ENCODE peak calls at places on chromosomes 3 and 15, in five cellular contexts. T, K, P, N and Q are unnamed samples. For H3K4me1, the result is how much of the 10 kb centered on the place peaks cover.

GRCh38 chr15:39358441-39359041 is 222.3 kb upstream of the THBS1 start:
- DNase-seq in K (peak), P (peak), N (no peak), T (peak), Q (peak)

GRCh38 chr3:58013099-58013498 is 4.9 kb downstream of the FLNB start:
- DNase-seq in P (no peak), K (no peak), T (no peak), N (no peak), Q (no peak)

GRCh38 chr15:35986072-35986666 is 440.2 kb upstream of the DPH6 start:
- DNase-seq in T (no peak), P (peak), N (no peak), K (peak), Q (peak)

GRCh38 chr3:79937567-79937966 is 169.8 kb upstream of the ROBO1 start:
- DNase-seq in T (no peak), K (no peak), P (no peak), N (no peak), Q (no peak)

GRCh38 chr3:15512173-15512572 is 9.3 kb downstream of the COLQ start:
- DNase-seq in K (no peak), T (no peak), N (peak), P (peak), Q (peak)

GRCh38 chr3:151382671-151383070 is 1.9 kb downstream of the P2RY12 start:
- DNase-seq in N (no peak), P (no peak), K (no peak), T (no peak), Q (no peak)

GRCh38 chr3:45003859-45004258 is 22.2 kb upstream of the CLEC3B start:
- DNase-seq in K (no peak), P (no peak), T (no peak), N (no peak), Q (no peak)

GRCh38 chr15:55846108-55846707 is 103.3 kb upstream of the PRTG start:
- DNase-seq in K (peak), T (no peak), N (no peak), P (peak), Q (no peak)

GRCh38 chr3:127691494-127691893 is 18.7 kb downstream of the ABTB1 start:
- DNase-seq in N (peak), T (no peak), P (no peak), K (no peak), Q (peak)

GRCh38 chr15:42285042-42285441 is 11.8 kb upstream of the TMEM87A start:
- DNase-seq in T (no peak), K (no peak), N (no peak), P (no peak), Q (no peak)

GRCh38 chr3:30659270-30660127 is 53.1 kb downstream of the TGFBR2 start:
- DNase-seq in N (no peak), K (no peak), P (peak), T (no peak), Q (no peak)

GRCh38 chr15:44711089-44711355 is at the start of gene PATL2:
- DNase-seq in K (no peak), P (no peak), T (no peak), N (no peak), Q (no peak)

GRCh38 chr3:179666436-179667035 is 13.7 kb downstream of the USP13 start:
- DNase-seq in N (no peak), P (peak), T (peak), K (no peak), Q (peak)

GRCh38 chr3:82707035-82707434 is 945.6 kb upstream of the GBE1 start:
- DNase-seq in N (no peak), K (no peak), T (no peak), P (no peak), Q (no peak)

GRCh38 chr15:39643747-39644520 is 63.1 kb downstream of the THBS1 start:
- DNase-seq in K (no peak), P (no peak), T (no peak), N (no peak), Q (no peak)

GRCh38 chr3:194598771-194599557 is 34.3 kb downstream of the TMEM44 start:
- DNase-seq in N (no peak), P (peak), T (no peak), K (no peak), Q (no peak)

GRCh38 chr3:107221856-107222255 is 155.4 kb upstream of the CCDC54 start:
- DNase-seq in T (no peak), N (no peak), P (peak), K (no peak), Q (no peak)

GRCh38 chr3:195151866-195152526 is 119.0 kb downstream of the XXYLT1 start:
- DNase-seq in P (peak), T (no peak), N (no peak), K (no peak), Q (no peak)

GRCh38 chr3:100044369-100044768 is 69.9 kb downstream of the FILIP1L start:
- DNase-seq in T (no peak), P (no peak), N (no peak), K (no peak), Q (no peak)

GRCh38 chr3:48897401-48898376 is 993 bp downstream of the SLC25A20 start:
- DNase-seq in N (no peak), T (no peak), K (peak), P (peak), Q (no peak)

GRCh38 chr3:172467170-172467824 is 19.0 kb upstream of the GHSR start:
- DNase-seq in T (no peak), N (no peak), P (peak), K (no peak), Q (no peak)

GRCh38 chr3:189142527-189142926 is 29.2 kb upstream of the TPRG1 start:
- DNase-seq in K (no peak), P (no peak), N (no peak), T (no peak), Q (no peak)

GRCh38 chr3:69740103-69741021 is 1.1 kb downstream of the MITF start:
- DNase-seq in K (peak), T (peak), N (no peak), P (no peak), Q (peak)

GRCh38 chr15:66154581-66154980 is 99.0 kb downstream of the MEGF11 start:
- DNase-seq in P (no peak), N (no peak), K (no peak), T (no peak), Q (no peak)

GRCh38 chr15:83446904-83447708 is at the start of gene SH3GL3:
- DNase-seq in T (peak), N (peak), K (peak), P (peak), Q (peak)

GRCh38 chr3:185332026-185332735 is 30.8 kb upstream of the MAP3K13 start:
- DNase-seq in T (no peak), K (no peak), N (no peak), P (peak), Q (no peak)

GRCh38 chr15:82873000-82873680 is 63.7 kb downstream of the WHAMM start:
- DNase-seq in T (no peak), K (no peak), N (no peak), P (no peak), Q (no peak)

GRCh38 chr3:72659609-72660008 is 188.6 kb downstream of the SHQ1 start:
- DNase-seq in N (no peak), P (no peak), T (no peak), K (no peak), Q (no peak)

GRCh38 chr3:53812434-53812833 is 33.8 kb downstream of the CHDH start:
- DNase-seq in P (no peak), K (no peak), N (no peak), T (no peak), Q (no peak)

GRCh38 chr15:88450125-88450798 is 16.9 kb downstream of the MRPL46 start:
- DNase-seq in K (peak), T (no peak), P (peak), N (peak), Q (no peak)

GRCh38 chr3:16388850-16389411 is 123.9 kb downstream of the OXNAD1 start:
- DNase-seq in N (no peak), P (peak), T (no peak), K (no peak), Q (no peak)

GRCh38 chr3:161348791-161349400 is 22.4 kb downstream of the SPTSSB start:
- DNase-seq in N (no peak), T (no peak), K (no peak), P (no peak), Q (no peak)

GRCh38 chr3:156680243-156680930 is 6.0 kb downstream of the TIPARP start:
- DNase-seq in K (no peak), P (no peak), N (no peak), T (no peak), Q (no peak)

GRCh38 chr3:156685198-156685597 is 10.8 kb downstream of the TIPARP start:
- DNase-seq in T (no peak), P (peak), K (no peak), N (no peak), Q (no peak)

GRCh38 chr3:156681003-156681402 is 6.6 kb downstream of the TIPARP start:
- DNase-seq in P (peak), N (no peak), K (peak), T (peak), Q (no peak)

GRCh38 chr3:156682963-156683362 is 8.6 kb downstream of the TIPARP start:
- DNase-seq in P (no peak), T (no peak), K (no peak), N (no peak), Q (no peak)

DNA sequence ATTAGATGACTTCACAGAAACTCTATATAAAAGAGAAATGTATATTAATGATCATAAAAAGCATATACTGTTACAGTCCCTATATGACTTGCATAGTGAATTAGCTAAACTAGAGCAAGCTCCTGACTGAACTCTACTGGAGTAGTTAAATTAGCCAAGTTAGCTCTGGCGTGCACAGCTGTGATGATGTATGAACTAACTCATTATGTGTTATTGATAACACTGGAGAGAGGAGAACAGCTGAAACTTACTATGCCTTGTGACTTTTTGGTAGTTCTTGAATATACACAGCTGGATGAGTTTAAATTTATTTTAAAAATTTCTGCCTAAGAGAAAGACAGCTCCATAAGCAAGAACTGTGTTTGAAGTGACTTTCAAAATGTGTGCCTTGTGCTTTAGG is 8.1 kb downstream of the TIPARP start:
- DNase-seq in P (no peak), T (no peak), N (no peak), K (no peak), Q (no peak)
- H3K4me3 ChIP-seq in P (peak), T (no peak), N (no peak), K (no peak), Q (no peak)

DNA sequence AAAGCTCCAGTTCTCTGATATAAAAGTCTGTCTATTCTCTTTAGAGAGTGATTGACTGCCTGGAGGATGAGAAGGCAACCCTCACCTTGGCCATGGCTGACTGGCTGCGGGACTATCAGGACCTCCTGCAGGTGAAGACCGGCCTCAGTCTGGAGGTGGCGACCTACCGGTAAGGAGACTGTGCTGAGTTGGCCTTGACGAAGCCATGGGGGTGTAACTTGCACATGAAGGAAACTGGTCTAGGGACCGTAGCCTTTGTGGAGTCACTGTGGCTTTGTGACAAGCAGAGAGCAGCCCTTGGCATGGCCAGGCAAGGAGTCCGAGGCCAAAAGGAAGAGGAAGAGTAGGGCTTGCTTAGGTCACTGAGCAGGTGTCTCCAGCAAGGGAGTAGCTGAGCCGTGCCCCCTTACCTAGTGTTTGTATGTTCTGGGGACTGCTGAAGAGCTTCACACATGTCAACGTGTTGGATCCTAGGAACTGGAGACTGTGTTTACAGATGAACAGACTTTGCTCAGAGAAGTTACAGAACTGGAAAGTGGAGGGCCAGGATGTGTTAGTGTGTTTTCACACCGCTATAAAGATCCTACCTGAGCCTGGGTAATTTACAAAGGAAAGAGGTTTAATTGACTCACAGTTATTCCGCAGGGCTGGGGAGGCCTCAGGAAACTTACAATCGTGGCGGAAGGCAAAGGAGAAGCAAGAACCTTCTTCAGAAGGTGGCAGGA is 8.8 kb downstream of the SYNM start:
- DNase-seq in P (no peak), N (no peak), T (no peak), K (no peak), Q (no peak)
- H3K4me1 ChIP-seq in P (under half), N (under half), T (under half), K (under half), Q (under half)

GRCh38 chr3:133295199-133295901 is 104.5 kb upstream of the BFSP2 start:
- DNase-seq in T (no peak), P (peak), N (no peak), K (no peak), Q (no peak)

GRCh38 chr3:133293397-133294107 is 106.3 kb upstream of the BFSP2 start:
- DNase-seq in N (no peak), K (no peak), T (no peak), P (no peak), Q (no peak)

GRCh38 chr3:133294253-133294652 is 105.6 kb upstream of the BFSP2 start:
- DNase-seq in K (no peak), P (no peak), N (no peak), T (no peak), Q (no peak)

GRCh38 chr3:133289322-133289721 is 110.5 kb upstream of the BFSP2 start:
- DNase-seq in P (no peak), T (no peak), N (no peak), K (no peak), Q (no peak)

GRCh38 chr3:133292251-133292650 is 107.6 kb upstream of the BFSP2 start:
- DNase-seq in K (no peak), T (no peak), N (no peak), P (no peak), Q (no peak)
- H3K4me3 ChIP-seq in K (no peak), T (no peak), N (no peak), P (no peak), Q (no peak)

GRCh38 chr15:65086680-65087111 is 10.2 kb downstream of the KBTBD13 start:
- DNase-seq in P (no peak), K (no peak), N (peak), T (no peak), Q (no peak)
- H3K4me1 ChIP-seq in P (under half), K (under half), N (under half), T (under half), Q (under half)

GRCh38 chr15:90903733-90904536 is 833 bp downstream of the MAN2A2 start:
- DNase-seq in P (no peak), K (no peak), N (no peak), T (no peak), Q (no peak)
- H3K4me3 ChIP-seq in P (peak), K (peak), N (peak), T (peak), Q (peak)

GRCh38 chr3:42369304-42369703 is 41.1 kb downstream of the LYZL4 start:
- DNase-seq in K (no peak), P (no peak), N (no peak), T (no peak), Q (no peak)
- H3K4me1 ChIP-seq in K (under half), P (under half), N (under half), T (under half), Q (under half)

GRCh38 chr3:129114455-129114854 is 7.1 kb downstream of the RAB43 start:
- DNase-seq in K (no peak), P (no peak), T (no peak), N (no peak), Q (no peak)

GRCh38 chr3:129119365-129120100 is 2.1 kb downstream of the RAB43 start:
- DNase-seq in T (peak), K (no peak), P (no peak), N (no peak), Q (no peak)

GRCh38 chr3:129117134-129117533 is 4.5 kb downstream of the RAB43 start:
- DNase-seq in N (no peak), T (no peak), K (no peak), P (no peak), Q (no peak)

GRCh38 chr3:129118745-129119144 is 2.9 kb downstream of the RAB43 start:
- DNase-seq in T (no peak), P (no peak), K (no peak), N (no peak), Q (no peak)

DNA sequence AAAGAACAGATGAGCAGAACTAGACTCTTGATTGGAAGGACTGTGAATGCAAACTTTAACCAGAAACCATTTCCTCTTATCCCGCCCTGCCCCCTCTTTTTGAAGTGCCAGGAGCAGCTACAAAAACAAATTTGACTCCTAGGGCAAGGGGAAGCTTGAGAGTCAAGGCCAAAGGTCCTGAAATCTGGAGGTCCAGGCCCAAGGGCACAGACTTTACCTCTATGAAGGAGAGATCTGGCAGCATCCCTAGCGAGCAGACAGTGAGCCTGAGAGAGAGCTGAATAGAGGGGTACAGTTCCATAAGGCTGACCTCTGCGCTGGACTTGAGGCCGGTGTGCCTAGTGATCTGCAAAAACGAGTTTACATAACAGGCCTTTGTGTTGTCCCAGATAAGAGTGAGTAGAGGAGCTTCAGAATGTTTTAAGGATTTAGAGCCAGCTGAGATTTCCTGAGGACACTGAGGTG is 5.1 kb downstream of the RAB43 start:
- DNase-seq in K (no peak), N (no peak), T (no peak), P (peak), Q (no peak)
- H3K4me3 ChIP-seq in K (no peak), N (no peak), T (no peak), P (no peak), Q (no peak)